ENCODE peak calls at places on chromosomes 13 and 19, in seven cellular contexts. Y, S, J, N, F, E and T are unnamed samples. For H3K36me3, the result is how much of the 10 kb centered on the place peaks cover.

GRCh38 chr13:58087566-58087965 is 456.0 kb downstream of the PCDH17 start:
- DNase-seq in Y (no peak), F (no peak), S (no peak), N (no peak), E (no peak), J (no peak), T (no peak)

GRCh38 chr19:5891938-5892771 is 11.4 kb downstream of the NDUFA11 start:
- DNase-seq in F (peak), Y (peak), N (peak), S (peak), J (peak), E (peak), T (no peak)

GRCh38 chr19:1855040-1855827 is 7.0 kb upstream of the REXO1 start:
- DNase-seq in F (peak), J (peak), E (peak), S (peak), N (peak), Y (peak), T (peak)

GRCh38 chr19:4260605-4261191 is 13.8 kb downstream of the YJU2 start:
- DNase-seq in Y (no peak), E (no peak), J (no peak), F (no peak), S (no peak), N (no peak), T (no peak)

GRCh38 chr13:32676242-32676641 is 90.0 kb downstream of the PDS5B start:
- DNase-seq in N (no peak), E (no peak), S (no peak), F (peak), J (no peak), Y (no peak), T (no peak)

GRCh38 chr13:106383791-106384190 is 151.7 kb downstream of the EFNB2 start:
- DNase-seq in F (no peak), S (no peak), J (peak), N (no peak), E (no peak), Y (no peak), T (no peak)

GRCh38 chr13:114339779-114340534 is 25.7 kb downstream of the CHAMP1 start:
- DNase-seq in F (no peak), S (peak), N (no peak), E (peak), J (peak), Y (peak), T (peak)

GRCh38 chr13:110562696-110563462 is 1.4 kb upstream of the RAB20 start:
- DNase-seq in Y (no peak), S (no peak), N (no peak), E (peak), J (no peak), F (no peak), T (no peak)

GRCh38 chr13:110711778-110712070 is 1.8 kb upstream of the ING1 start:
- DNase-seq in N (no peak), S (peak), J (peak), Y (no peak), E (no peak), F (no peak), T (peak)

GRCh38 chr13:113996081-113996911 is 22.4 kb upstream of the C13orf46 start:
- DNase-seq in E (peak), N (peak), Y (no peak), S (no peak), F (no peak), J (no peak), T (no peak)

GRCh38 chr19:9296336-9296735 is 13.3 kb downstream of the ZNF699 start:
- DNase-seq in J (no peak), E (no peak), Y (no peak), N (no peak), S (no peak), F (peak), T (no peak)

DNA sequence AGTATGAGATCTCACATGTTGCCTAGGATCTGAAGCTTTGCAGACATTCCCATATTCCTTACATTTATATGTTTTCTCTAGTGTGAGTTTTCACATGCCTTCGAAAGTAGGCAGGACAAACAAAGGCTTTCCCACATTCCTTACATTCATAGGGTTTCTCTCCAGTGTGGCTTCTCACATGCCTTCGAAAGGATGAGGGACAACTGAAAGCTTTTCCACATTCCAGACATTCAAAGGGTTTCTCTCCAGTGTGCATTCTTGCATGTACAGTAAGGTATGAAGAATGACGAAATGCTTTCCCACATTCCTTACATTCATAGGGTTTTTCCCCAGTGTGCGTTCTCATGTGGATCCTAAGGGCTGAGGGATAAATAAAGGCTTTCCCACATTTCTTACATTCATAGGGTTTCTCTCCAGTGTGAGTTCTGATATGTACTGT is 14.2 kb downstream of the ZNF699 start:
- DNase-seq in N (no peak), F (peak), S (no peak), J (no peak), E (no peak), Y (no peak), T (no peak)
- H3K36me3 ChIP-seq in N (under half), F (half or more), S (under half), J (under half), E (under half), Y (under half), T (under half)

DNA sequence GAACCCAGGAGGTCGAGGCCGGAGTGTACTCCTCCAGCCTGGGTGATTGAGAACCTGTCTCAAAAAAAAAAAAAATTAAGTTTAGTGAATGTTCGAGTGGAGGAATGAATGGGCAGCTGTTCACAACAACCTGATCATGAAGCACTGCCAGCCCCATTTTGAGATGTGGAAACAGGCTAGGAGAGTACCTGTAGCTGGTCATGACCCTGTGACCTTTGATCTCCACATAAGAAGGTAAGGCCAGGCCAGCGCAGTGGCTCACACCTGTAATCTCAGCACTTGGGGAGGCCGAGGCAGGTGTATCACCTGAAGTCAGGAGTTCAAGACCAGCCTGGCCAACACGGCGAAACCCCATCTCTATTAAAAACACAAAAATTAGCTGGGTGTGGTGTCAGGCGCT is 7.6 kb downstream of the RAVER1 start:
- DNase-seq in N (no peak), F (no peak), E (no peak), Y (no peak), S (no peak), J (no peak), T (no peak)
- H3K36me3 ChIP-seq in N (half or more), F (under half), E (under half), Y (half or more), S (under half), J (half or more), T (under half)

DNA sequence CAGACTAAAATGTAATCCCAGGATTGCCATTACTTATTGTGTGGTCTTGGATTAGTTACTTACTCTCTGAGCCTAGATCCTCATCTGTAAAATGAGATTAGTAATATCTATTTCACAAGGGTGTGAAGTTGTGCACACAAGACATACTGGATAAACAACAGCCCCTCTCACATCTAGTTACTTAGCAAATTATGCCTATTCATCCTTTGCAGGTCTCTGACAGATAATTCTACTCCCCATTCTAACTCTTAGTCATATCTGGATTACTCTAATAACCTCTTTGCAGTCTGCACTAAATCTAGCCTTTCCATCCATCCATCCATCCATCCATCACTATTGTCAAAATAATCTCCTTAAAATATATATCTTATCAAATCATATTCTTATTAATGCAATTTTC is 12.4 kb downstream of the MTRF1 start:
- DNase-seq in S (no peak), E (no peak), F (no peak), Y (no peak), J (no peak), N (no peak), T (no peak)
- H3K36me3 ChIP-seq in S (under half), E (under half), F (under half), Y (under half), J (under half), N (half or more), T (under half)

GRCh38 chr13:35388979-35389378 is 87.5 kb downstream of the MAB21L1 start:
- DNase-seq in S (peak), Y (peak), F (peak), J (peak), N (no peak), E (no peak), T (no peak)
- H3K36me3 ChIP-seq in S (under half), Y (under half), F (under half), J (under half), N (under half), E (under half), T (under half)

DNA sequence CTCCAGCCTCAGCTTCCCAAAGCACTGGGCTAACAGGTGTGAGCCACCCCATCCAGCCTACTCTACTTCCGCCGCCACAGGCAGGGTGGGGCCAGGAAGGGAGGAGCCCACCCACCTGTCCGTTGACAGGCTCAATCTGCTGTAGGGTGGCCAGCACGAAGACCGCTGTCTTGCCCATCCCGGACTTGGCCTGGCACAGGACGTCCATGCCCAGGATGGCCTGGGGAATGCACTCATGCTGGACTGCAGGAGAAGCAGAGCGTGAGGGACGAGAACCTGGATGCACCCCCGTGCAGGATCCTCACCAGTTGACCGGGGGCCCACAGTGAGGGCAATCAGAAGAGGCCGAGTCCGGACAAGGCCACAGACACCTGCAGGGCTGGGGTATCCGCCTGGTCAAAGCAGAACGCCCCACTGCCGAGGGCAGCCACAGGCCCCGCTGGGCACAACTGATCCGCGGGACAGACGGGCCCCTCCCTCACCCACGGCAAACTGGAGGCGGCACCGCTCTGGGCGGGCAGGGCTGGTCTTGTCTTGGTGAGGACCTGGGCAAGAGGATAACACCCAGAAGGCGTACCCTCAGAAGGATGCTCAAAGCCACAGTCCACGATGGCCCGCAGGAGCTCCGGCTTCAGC is 6.6 kb downstream of the DDX39A start:
- DNase-seq in S (no peak), E (no peak), F (no peak), N (no peak), J (no peak), Y (no peak), T (no peak)
- H3K36me3 ChIP-seq in S (half or more), E (under half), F (under half), N (half or more), J (under half), Y (half or more), T (under half)

DNA sequence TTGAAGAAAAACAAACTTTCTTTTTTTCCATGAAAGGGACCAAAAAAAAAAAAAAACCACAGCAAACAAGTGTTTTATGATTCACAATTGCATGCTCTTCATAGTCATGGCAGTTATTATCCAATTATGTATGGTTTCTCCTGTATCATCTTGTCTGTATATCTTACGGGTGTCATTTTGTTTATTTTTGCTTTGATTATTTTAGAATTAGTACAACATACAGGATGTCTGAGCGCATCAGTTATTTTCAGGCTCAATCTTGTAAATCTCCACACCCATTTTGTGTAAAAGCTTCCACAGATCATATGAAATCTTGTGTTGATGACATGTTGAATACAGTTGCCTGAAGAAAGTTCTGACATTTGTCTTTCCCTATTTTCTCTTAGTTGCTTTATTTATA is 280.3 kb downstream of the KLF5 start:
- DNase-seq in Y (no peak), S (no peak), F (no peak), J (no peak), N (no peak), E (no peak), T (peak)
- H3K36me3 ChIP-seq in Y (under half), S (under half), F (under half), J (under half), N (under half), E (under half), T (under half)

DNA sequence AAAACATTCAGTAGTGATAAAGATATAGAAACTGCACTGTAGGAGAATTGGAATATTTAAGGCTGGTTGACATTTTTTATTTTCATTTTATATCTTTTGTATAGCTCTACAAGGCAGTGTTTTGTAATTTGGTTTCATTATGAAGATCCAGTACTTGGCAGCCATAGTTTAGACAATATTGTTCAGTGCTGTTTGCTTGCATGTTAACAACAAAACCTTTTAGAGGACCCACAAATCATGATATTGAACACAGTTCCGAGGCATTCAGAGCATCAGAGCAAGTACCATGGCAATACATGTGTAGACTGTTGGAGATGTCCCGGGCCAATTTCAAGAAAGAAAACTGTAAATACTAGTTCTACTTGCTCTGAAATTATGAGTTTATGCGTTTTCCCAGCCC is 25.6 kb upstream of the GARRE1 start:
- DNase-seq in J (no peak), E (no peak), F (no peak), N (no peak), Y (no peak), S (no peak), T (no peak)
- H3K36me3 ChIP-seq in J (half or more), E (under half), F (under half), N (half or more), Y (half or more), S (under half), T (under half)

GRCh38 chr19:46674416-46675178 is 13.6 kb upstream of the DACT3 start:
- DNase-seq in E (no peak), N (no peak), S (no peak), F (no peak), Y (no peak), J (no peak), T (peak)
- H3K36me3 ChIP-seq in E (under half), N (half or more), S (under half), F (under half), Y (under half), J (under half), T (under half)